ENCODE peak calls at places on chromosomes 11 and 22, in eight cellular contexts. G, R, V, Z, A, M, Q and T are unnamed samples.

GRCh38 chr11:113906038-113906437 is 1.4 kb downstream of the HTR3B start:
- DNase-seq in G (no peak), R (peak; percentile 11), V (peak; percentile 24), Z (no peak), A (peak; percentile 64), M (peak; percentile 12), Q (peak; percentile 15), T (no peak)

GRCh38 chr11:44590769-44591168 is 25.3 kb downstream of the CD82 start:
- DNase-seq in G (no peak), R (no peak), V (no peak), Z (no peak), A (no peak), M (no peak), Q (no peak), T (no peak)

GRCh38 chr11:14449302-14449714 is 50.3 kb downstream of the COPB1 start:
- DNase-seq in G (no peak), R (peak; percentile 68), V (no peak), Z (no peak), A (no peak), M (no peak), Q (no peak), T (no peak)

GRCh38 chr22:19984201-19984753 is 32.3 kb downstream of the ARVCF start:
- DNase-seq in G (no peak), R (peak; percentile 57), V (no peak), Z (no peak), A (no peak), M (peak; percentile 79), Q (peak; percentile 20), T (no peak)

GRCh38 chr11:15806217-15806616 is 550.1 kb downstream of the SOX6 start:
- DNase-seq in G (no peak), R (no peak), V (no peak), Z (no peak), A (no peak), M (no peak), Q (no peak), T (no peak)

GRCh38 chr11:134821422-134821821 is 409.4 kb upstream of the B3GAT1 start:
- DNase-seq in G (no peak), R (no peak), V (no peak), Z (no peak), A (no peak), M (no peak), Q (no peak), T (no peak)

GRCh38 chr22:21978564-21979386 is 3.8 kb downstream of the TOP3B start:
- DNase-seq in G (no peak), R (no peak), V (no peak), Z (no peak), A (no peak), M (no peak), Q (no peak), T (no peak)

GRCh38 chr11:73597340-73597955 is 464 bp downstream of the FAM168A start:
- DNase-seq in G (no peak), R (no peak), V (no peak), Z (peak; percentile 48), A (no peak), M (no peak), Q (no peak), T (no peak)

GRCh38 chr11:64305691-64306562 is 603 bp downstream of the ESRRA start:
- DNase-seq in G (peak; percentile 48), R (peak; percentile 21), V (peak; percentile 85), Z (peak; percentile 87), A (peak; percentile 84), M (peak; percentile 53), Q (peak; percentile 61), T (no peak)

GRCh38 chr22:24101966-24102365 is 79.3 kb upstream of the SUSD2 start:
- DNase-seq in G (no peak), R (no peak), V (no peak), Z (no peak), A (no peak), M (no peak), Q (no peak), T (no peak)